ENCODE peak calls at places on chromosomes 11 and 22, in five cellular contexts. R, V, Y, Z and U are unnamed samples.

GRCh38 chr11:47595029-47595428 is 818 bp upstream of the C1QTNF4 start:
- DNase-seq in R (no peak), V (no peak), Y (no peak), Z (no peak), U (no peak)

GRCh38 chr11:112058103-112058502 is 15.7 kb downstream of the PIH1D2 start:
- DNase-seq in R (no peak), V (no peak), Y (no peak), Z (no peak), U (no peak)

GRCh38 chr22:19886605-19887250 is 32.1 kb upstream of the GNB1L start:
- DNase-seq in R (no peak), V (peak), Y (no peak), Z (no peak), U (no peak)

GRCh38 chr11:971731-972365 is 46.2 kb downstream of the AP2A2 start:
- DNase-seq in R (no peak), V (no peak), Y (no peak), Z (no peak), U (no peak)

GRCh38 chr11:75325713-75326438 is 25.6 kb downstream of the ARRB1 start:
- DNase-seq in R (no peak), V (peak), Y (peak), Z (no peak), U (no peak)

GRCh38 chr11:116294630-116295029 is 478.2 kb downstream of the BUD13 start:
- DNase-seq in R (no peak), V (no peak), Y (no peak), Z (no peak), U (no peak)

GRCh38 chr22:36764641-36765040 is 11.3 kb downstream of the IFT27 start:
- DNase-seq in R (no peak), V (no peak), Y (no peak), Z (no peak), U (no peak)

GRCh38 chr22:45972091-45972867 is 4.7 kb downstream of the WNT7B start:
- DNase-seq in R (no peak), V (no peak), Y (no peak), Z (no peak), U (no peak)

GRCh38 chr11:43694477-43694876 is 13.9 kb downstream of the HSD17B12 start:
- DNase-seq in R (no peak), V (no peak), Y (no peak), Z (no peak), U (no peak)

GRCh38 chr11:73227571-73228211 is 9.6 kb downstream of the P2RY2 start:
- DNase-seq in R (no peak), V (no peak), Y (peak), Z (no peak), U (no peak)

GRCh38 chr11:13224324-13224723 is 53.3 kb upstream of the BMAL1 start:
- DNase-seq in R (no peak), V (no peak), Y (no peak), Z (no peak), U (no peak)

GRCh38 chr11:129881570-129882170 is 13.7 kb downstream of the NFRKB start:
- DNase-seq in R (no peak), V (peak), Y (peak), Z (peak), U (no peak)

GRCh38 chr11:95577716-95578460 is 211.7 kb downstream of the FAM76B start:
- DNase-seq in R (no peak), V (no peak), Y (no peak), Z (no peak), U (no peak)

GRCh38 chr11:63553759-63554158 is 9.4 kb downstream of the PLAAT2 start:
- DNase-seq in R (no peak), V (peak), Y (no peak), Z (peak), U (no peak)

GRCh38 chr22:37485006-37485713 is 1.0 kb downstream of the MFNG start:
- DNase-seq in R (peak), V (peak), Y (no peak), Z (peak), U (no peak)

GRCh38 chr11:1650034-1650917 is 20.7 kb downstream of the KRTAP5-5 start:
- DNase-seq in R (no peak), V (no peak), Y (no peak), Z (no peak), U (no peak)

GRCh38 chr11:44863231-44863630 is 87.5 kb downstream of the TP53I11 start:
- DNase-seq in R (no peak), V (no peak), Y (no peak), Z (no peak), U (no peak)

GRCh38 chr22:36325163-36326031 is 62.4 kb downstream of the MYH9 start:
- DNase-seq in R (no peak), V (no peak), Y (no peak), Z (no peak), U (no peak)